ENCODE peak calls at places on chromosomes 13 and 19, in five cellular contexts. One of them, this sample, is unnamed.

GRCh38 chr13:28161370-28161769 is 23.0 kb downstream of the PAN3 start:
- DNase-seq in CD4-positive, CD25-positive, alpha-beta regulatory T cell: no peak
- DNase-seq in body of pancreas: no peak
- DNase-seq in BJ: no peak
- DNase-seq in GM23338: peak; percentile 91
- DNase-seq in this sample: peak; percentile 53

GRCh38 chr13:39259371-39259770 is 221.1 kb downstream of the NHLRC3 start:
- DNase-seq in CD4-positive, CD25-positive, alpha-beta regulatory T cell: no peak
- DNase-seq in body of pancreas: no peak
- DNase-seq in BJ: no peak
- DNase-seq in GM23338: no peak
- DNase-seq in this sample: no peak

GRCh38 chr19:10763399-10763798 is 45.5 kb downstream of the DNM2 start:
- DNase-seq in CD4-positive, CD25-positive, alpha-beta regulatory T cell: no peak
- DNase-seq in body of pancreas: no peak
- DNase-seq in BJ: no peak
- DNase-seq in GM23338: no peak
- DNase-seq in this sample: no peak

GRCh38 chr19:570315-570714 is 2.1 kb upstream of the BSG start:
- DNase-seq in CD4-positive, CD25-positive, alpha-beta regulatory T cell: no peak
- DNase-seq in body of pancreas: no peak
- DNase-seq in BJ: no peak
- DNase-seq in GM23338: no peak
- DNase-seq in this sample: peak; percentile 90

GRCh38 chr13:77300176-77301141 is 26.4 kb downstream of the MYCBP2 start:
- DNase-seq in CD4-positive, CD25-positive, alpha-beta regulatory T cell: no peak
- DNase-seq in body of pancreas: no peak
- DNase-seq in BJ: peak; percentile 27
- DNase-seq in GM23338: peak; percentile 9
- DNase-seq in this sample: no peak

GRCh38 chr13:110298566-110299321 is 8.2 kb downstream of the COL4A1 start:
- DNase-seq in CD4-positive, CD25-positive, alpha-beta regulatory T cell: no peak
- DNase-seq in body of pancreas: no peak
- DNase-seq in BJ: no peak
- DNase-seq in GM23338: peak; percentile 65
- DNase-seq in this sample: peak; percentile 73

GRCh38 chr13:30191491-30192100 is 115.8 kb downstream of the KATNAL1 start:
- DNase-seq in CD4-positive, CD25-positive, alpha-beta regulatory T cell: no peak
- DNase-seq in body of pancreas: no peak
- DNase-seq in BJ: no peak
- DNase-seq in GM23338: no peak
- DNase-seq in this sample: no peak

GRCh38 chr13:113618455-113618854 is 33.9 kb downstream of the TFDP1 start:
- DNase-seq in CD4-positive, CD25-positive, alpha-beta regulatory T cell: no peak
- DNase-seq in body of pancreas: no peak
- DNase-seq in BJ: no peak
- DNase-seq in GM23338: no peak
- DNase-seq in this sample: no peak

GRCh38 chr13:21616880-21617279 is 12.9 kb upstream of the MICU2 start:
- DNase-seq in CD4-positive, CD25-positive, alpha-beta regulatory T cell: no peak
- DNase-seq in body of pancreas: no peak
- DNase-seq in BJ: no peak
- DNase-seq in GM23338: no peak
- DNase-seq in this sample: no peak

GRCh38 chr19:7360393-7360984 is 11.8 kb downstream of the ARHGEF18 start:
- DNase-seq in CD4-positive, CD25-positive, alpha-beta regulatory T cell: no peak
- DNase-seq in body of pancreas: no peak
- DNase-seq in BJ: no peak
- DNase-seq in GM23338: no peak
- DNase-seq in this sample: no peak

GRCh38 chr19:29651622-29652394 is 13.5 kb upstream of the PLEKHF1 start:
- DNase-seq in CD4-positive, CD25-positive, alpha-beta regulatory T cell: no peak
- DNase-seq in body of pancreas: no peak
- DNase-seq in BJ: no peak
- DNase-seq in GM23338: no peak
- DNase-seq in this sample: no peak

GRCh38 chr13:23810842-23811241 is 78.4 kb downstream of the MIPEP start:
- DNase-seq in CD4-positive, CD25-positive, alpha-beta regulatory T cell: no peak
- DNase-seq in body of pancreas: no peak
- DNase-seq in BJ: no peak
- DNase-seq in GM23338: peak; percentile 48
- DNase-seq in this sample: peak; percentile 28

GRCh38 chr19:4057913-4058695 is 8.6 kb downstream of the ZBTB7A start:
- DNase-seq in CD4-positive, CD25-positive, alpha-beta regulatory T cell: no peak
- DNase-seq in body of pancreas: peak; percentile 83
- DNase-seq in BJ: peak; percentile 47
- DNase-seq in GM23338: peak; percentile 1
- DNase-seq in this sample: peak; percentile 83
- H3K4me3 ChIP-seq in CD4-positive, CD25-positive, alpha-beta regulatory T cell: no peak overlapping the region
- H3K4me3 ChIP-seq in body of pancreas: no peak overlapping the region
- H3K4me3 ChIP-seq in BJ: peak overlapping the region; percentile 23
- H3K4me3 ChIP-seq in GM23338: no peak overlapping the region
- H3K4me3 ChIP-seq in this sample: no peak overlapping the region

DNA sequence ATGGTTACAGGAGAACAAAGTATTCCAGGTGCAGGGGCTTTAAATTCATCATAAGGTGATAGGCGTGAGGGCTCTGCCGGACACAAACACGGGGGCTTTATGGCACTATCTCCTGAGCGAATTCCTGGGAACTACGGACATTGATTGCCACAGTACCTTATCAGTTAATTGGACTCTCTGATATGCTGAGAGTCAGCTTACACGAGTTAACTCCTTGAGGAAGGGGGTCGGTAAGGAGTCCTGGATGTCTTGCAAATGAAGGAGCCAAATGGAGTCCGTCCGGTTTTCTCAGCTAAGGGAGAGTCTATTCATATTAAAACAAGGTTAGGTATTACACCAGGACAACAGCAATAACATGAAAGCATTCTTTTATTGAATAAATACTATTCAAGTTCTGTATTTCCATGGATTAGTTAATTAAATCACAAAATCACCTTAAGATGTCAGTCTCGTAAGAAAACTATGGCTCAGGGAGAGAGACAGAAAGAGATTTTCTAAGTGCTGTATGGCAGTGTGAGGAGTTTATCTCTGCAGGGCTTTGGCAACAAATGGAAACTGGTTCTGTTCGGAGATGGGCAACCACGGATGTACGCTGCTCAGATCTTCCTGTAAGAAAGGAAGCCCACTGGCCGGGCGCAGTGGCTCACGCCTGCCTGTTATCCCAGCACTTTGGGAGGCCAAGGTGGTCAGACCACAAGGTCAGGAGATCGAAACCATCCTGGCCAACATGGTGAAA is 26.2 kb upstream of the HIF3A start:
- DNase-seq in CD4-positive, CD25-positive, alpha-beta regulatory T cell: no peak
- DNase-seq in body of pancreas: no peak
- DNase-seq in BJ: no peak
- DNase-seq in GM23338: peak; percentile 66
- DNase-seq in this sample: no peak
- H3K27me3 ChIP-seq in CD4-positive, CD25-positive, alpha-beta regulatory T cell: peaks cover 3% of the 10 kb centered on the region
- H3K27me3 ChIP-seq in body of pancreas: no peaks in the 10 kb centered on the region
- H3K27me3 ChIP-seq in BJ: peaks cover 6% of the 10 kb centered on the region
- H3K27me3 ChIP-seq in GM23338: no peaks in the 10 kb centered on the region
- H3K27me3 ChIP-seq in this sample: no peaks in the 10 kb centered on the region

GRCh38 chr19:41994994-41995958 is 1.2 kb upstream of the ATP1A3 start:
- DNase-seq in CD4-positive, CD25-positive, alpha-beta regulatory T cell: no peak
- DNase-seq in body of pancreas: no peak
- DNase-seq in BJ: no peak
- DNase-seq in GM23338: no peak
- DNase-seq in this sample: peak; percentile 23
- H3K36me3 ChIP-seq in CD4-positive, CD25-positive, alpha-beta regulatory T cell: no peaks in the 10 kb centered on the region
- H3K36me3 ChIP-seq in body of pancreas: no peaks in the 10 kb centered on the region
- H3K36me3 ChIP-seq in BJ: no peaks in the 10 kb centered on the region
- H3K36me3 ChIP-seq in GM23338: no peaks in the 10 kb centered on the region
- H3K36me3 ChIP-seq in this sample: no peaks in the 10 kb centered on the region

DNA sequence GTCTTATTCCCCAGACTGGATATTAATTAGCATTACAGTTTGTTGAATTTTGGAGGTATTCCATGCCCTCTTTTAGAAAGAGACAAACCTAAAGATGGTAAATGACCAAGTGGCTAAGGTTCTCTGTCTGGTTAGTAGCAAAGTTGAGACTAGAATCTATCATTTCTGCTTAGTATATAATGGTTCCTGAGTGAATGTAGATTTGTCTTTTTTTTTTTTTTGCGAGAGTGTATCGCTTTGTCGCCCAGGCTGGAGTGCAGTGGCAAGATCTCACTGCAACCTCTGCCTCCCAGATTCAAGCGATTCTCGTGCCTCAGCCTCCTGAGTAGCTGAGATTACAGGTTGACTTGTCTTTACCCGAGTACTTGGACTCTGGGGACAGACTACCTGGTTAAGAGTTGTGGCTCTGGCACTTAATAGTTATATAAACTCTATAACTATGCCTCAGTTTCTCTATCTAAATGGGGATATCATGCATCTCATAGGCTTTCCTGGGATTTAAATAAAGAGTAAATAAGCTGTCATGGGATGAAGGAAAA is 2.7 kb downstream of the NAA16 start:
- DNase-seq in CD4-positive, CD25-positive, alpha-beta regulatory T cell: no peak
- DNase-seq in body of pancreas: no peak
- DNase-seq in BJ: no peak
- DNase-seq in GM23338: no peak
- DNase-seq in this sample: no peak
- H3K4me3 ChIP-seq in CD4-positive, CD25-positive, alpha-beta regulatory T cell: peak overlapping the region; percentile 98
- H3K4me3 ChIP-seq in body of pancreas: no peak overlapping the region
- H3K4me3 ChIP-seq in BJ: peak overlapping the region; percentile 7
- H3K4me3 ChIP-seq in GM23338: peak overlapping the region; percentile 98
- H3K4me3 ChIP-seq in this sample: no peak overlapping the region

DNA sequence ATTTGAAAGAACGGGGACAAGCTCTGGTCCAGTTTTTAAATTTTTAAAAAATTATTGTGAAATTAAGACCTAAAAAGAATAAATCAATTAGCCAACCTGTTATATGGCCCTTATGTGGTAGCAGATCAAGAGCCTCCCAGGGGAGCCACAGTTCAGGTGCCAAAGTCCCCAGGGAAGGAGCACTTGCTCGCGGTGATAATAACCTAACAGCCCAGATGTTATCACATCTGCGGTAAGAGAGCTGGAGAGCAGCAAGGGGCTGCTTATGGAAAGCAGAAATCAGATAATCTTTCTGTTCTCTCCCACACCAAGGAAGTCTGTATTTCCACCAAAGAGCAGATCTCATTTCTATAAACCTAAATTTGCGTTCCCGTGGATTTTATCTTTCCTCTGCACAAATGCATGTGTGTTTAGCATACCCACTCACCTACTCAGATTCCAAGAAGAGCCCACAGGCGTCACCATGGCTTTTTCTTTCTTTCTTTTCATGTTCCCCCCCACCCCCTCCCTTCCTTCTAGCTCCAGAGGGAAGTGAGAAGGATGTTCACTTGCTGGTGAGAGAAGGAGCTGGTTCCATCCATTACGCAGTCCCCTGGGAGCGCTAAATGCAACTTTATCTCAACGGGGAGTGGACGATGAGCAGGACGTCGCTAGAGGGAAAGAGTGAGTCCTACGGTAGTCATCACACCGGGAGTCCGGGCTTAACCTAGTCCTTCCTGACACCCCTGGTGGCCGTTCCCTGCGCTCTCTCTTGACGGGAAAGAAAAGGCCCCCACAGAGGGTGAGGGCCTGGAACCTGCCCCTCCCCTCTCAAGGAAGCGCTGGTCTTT is 1.6 kb upstream of the POU4F1 start:
- DNase-seq in CD4-positive, CD25-positive, alpha-beta regulatory T cell: no peak
- DNase-seq in body of pancreas: no peak
- DNase-seq in BJ: no peak
- DNase-seq in GM23338: peak; percentile 79
- DNase-seq in this sample: peak; percentile 72
- H3K27me3 ChIP-seq in CD4-positive, CD25-positive, alpha-beta regulatory T cell: peaks cover 52% of the 10 kb centered on the region
- H3K27me3 ChIP-seq in body of pancreas: peaks cover 4% of the 10 kb centered on the region
- H3K27me3 ChIP-seq in BJ: peaks cover 76% of the 10 kb centered on the region
- H3K27me3 ChIP-seq in GM23338: peaks cover 97% of the 10 kb centered on the region
- H3K27me3 ChIP-seq in this sample: peaks cover 97% of the 10 kb centered on the region

GRCh38 chr19:47071731-47072130 is 23.3 kb upstream of the TMEM160 start:
- DNase-seq in CD4-positive, CD25-positive, alpha-beta regulatory T cell: no peak
- DNase-seq in body of pancreas: no peak
- DNase-seq in BJ: no peak
- DNase-seq in GM23338: no peak
- DNase-seq in this sample: peak; percentile 47

GRCh38 chr19:47075179-47075811 is 26.9 kb upstream of the TMEM160 start:
- DNase-seq in CD4-positive, CD25-positive, alpha-beta regulatory T cell: no peak
- DNase-seq in body of pancreas: no peak
- DNase-seq in BJ: no peak
- DNase-seq in GM23338: no peak
- DNase-seq in this sample: no peak

GRCh38 chr19:47074621-47075020 is 26.2 kb upstream of the TMEM160 start:
- DNase-seq in CD4-positive, CD25-positive, alpha-beta regulatory T cell: no peak
- DNase-seq in body of pancreas: no peak
- DNase-seq in BJ: no peak
- DNase-seq in GM23338: no peak
- DNase-seq in this sample: no peak

GRCh38 chr19:47072323-47072722 is 23.9 kb upstream of the TMEM160 start:
- DNase-seq in CD4-positive, CD25-positive, alpha-beta regulatory T cell: no peak
- DNase-seq in body of pancreas: no peak
- DNase-seq in BJ: no peak
- DNase-seq in GM23338: no peak
- DNase-seq in this sample: peak; percentile 69

DNA sequence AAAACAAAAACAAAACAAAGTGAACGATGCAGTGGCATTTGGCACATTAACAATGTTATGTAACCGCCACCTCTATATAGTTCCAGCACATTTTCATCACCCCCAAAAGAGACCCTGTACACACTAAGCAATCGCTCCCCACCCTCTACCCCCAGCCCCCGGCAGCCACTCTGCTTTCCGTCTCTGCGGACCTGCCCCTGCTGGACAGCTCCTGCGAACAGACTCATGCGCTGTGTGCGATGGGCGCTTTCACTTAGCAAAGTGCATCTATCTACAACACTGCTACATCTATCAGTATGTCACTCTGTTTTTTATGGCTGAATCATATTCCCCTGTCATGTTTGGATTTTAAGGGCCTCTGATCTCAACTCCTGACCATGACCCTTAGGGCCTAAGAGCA is 25.1 kb upstream of the TMEM160 start:
- DNase-seq in CD4-positive, CD25-positive, alpha-beta regulatory T cell: no peak
- DNase-seq in body of pancreas: no peak
- DNase-seq in BJ: no peak
- DNase-seq in GM23338: no peak
- DNase-seq in this sample: no peak
- H3K36me3 ChIP-seq in CD4-positive, CD25-positive, alpha-beta regulatory T cell: peaks cover 68% of the 10 kb centered on the region
- H3K36me3 ChIP-seq in body of pancreas: peaks cover 6% of the 10 kb centered on the region
- H3K36me3 ChIP-seq in BJ: peaks cover 35% of the 10 kb centered on the region
- H3K36me3 ChIP-seq in GM23338: peaks cover 8% of the 10 kb centered on the region
- H3K36me3 ChIP-seq in this sample: peaks cover 21% of the 10 kb centered on the region

GRCh38 chr19:48719263-48720171 is at the start of gene MAMSTR:
- DNase-seq in CD4-positive, CD25-positive, alpha-beta regulatory T cell: no peak
- DNase-seq in body of pancreas: no peak
- DNase-seq in BJ: no peak
- DNase-seq in GM23338: peak; percentile 35
- DNase-seq in this sample: peak; percentile 66
- H3K4me3 ChIP-seq in CD4-positive, CD25-positive, alpha-beta regulatory T cell: peak within 1 kb of the TSS; percentile 67
- H3K4me3 ChIP-seq in body of pancreas: no peak within 1 kb of the TSS
- H3K4me3 ChIP-seq in BJ: peak within 1 kb of the TSS; percentile 58
- H3K4me3 ChIP-seq in GM23338: peak within 1 kb of the TSS; percentile 58
- H3K4me3 ChIP-seq in this sample: peak within 1 kb of the TSS; percentile 72

GRCh38 chr13:98752111-98752941 is at the start of gene SLC15A1:
- DNase-seq in CD4-positive, CD25-positive, alpha-beta regulatory T cell: no peak
- DNase-seq in body of pancreas: peak; percentile 48
- DNase-seq in BJ: no peak
- DNase-seq in GM23338: peak; percentile 66
- DNase-seq in this sample: peak; percentile 84
- H3K27me3 ChIP-seq in CD4-positive, CD25-positive, alpha-beta regulatory T cell: peaks cover 15% of the 10 kb centered on the region
- H3K27me3 ChIP-seq in body of pancreas: no peaks in the 10 kb centered on the region
- H3K27me3 ChIP-seq in BJ: peaks cover 27% of the 10 kb centered on the region
- H3K27me3 ChIP-seq in GM23338: peaks cover 27% of the 10 kb centered on the region
- H3K27me3 ChIP-seq in this sample: peaks cover 20% of the 10 kb centered on the region

GRCh38 chr19:57689750-57690149 is 8.0 kb downstream of the ZNF551 start:
- DNase-seq in CD4-positive, CD25-positive, alpha-beta regulatory T cell: no peak
- DNase-seq in body of pancreas: no peak
- DNase-seq in BJ: no peak
- DNase-seq in GM23338: no peak
- DNase-seq in this sample: no peak
- H3K36me3 ChIP-seq in CD4-positive, CD25-positive, alpha-beta regulatory T cell: peaks cover 33% of the 10 kb centered on the region
- H3K36me3 ChIP-seq in body of pancreas: peaks cover 7% of the 10 kb centered on the region
- H3K36me3 ChIP-seq in BJ: peaks cover 8% of the 10 kb centered on the region
- H3K36me3 ChIP-seq in GM23338: peaks cover 47% of the 10 kb centered on the region
- H3K36me3 ChIP-seq in this sample: peaks cover 41% of the 10 kb centered on the region

This sample was measured in H7.